ENCODE peak calls at places on chromosomes 5 and 9, in nine cellular contexts. P is globus pallidus, Q is fibroblast of villous mesenchyme, U is tibial nerve, Y is frontal cortex, K is Right ventricle myocardium superior, C is lower leg skin, H is lung, O is cardiac fibroblast. B is an unnamed sample.

GRCh38 chr9:38144421-38144820 is 75.4 kb upstream of the SHB start:
- DNase-seq in P (no peak), Q (peak), U (no peak), Y (no peak), K (no peak), C (no peak), H (no peak), O (peak), B (peak)

GRCh38 chr5:179817071-179817840 is 3.4 kb upstream of the SQSTM1 start:
- DNase-seq in P (no peak), Q (no peak), U (no peak), Y (peak), K (peak), C (no peak), H (no peak), O (no peak), B (no peak)

GRCh38 chr9:95081998-95082397 is 235.5 kb downstream of the FANCC start:
- DNase-seq in P (no peak), Q (no peak), U (no peak), Y (no peak), K (no peak), C (no peak), H (no peak), O (no peak), B (no peak)

GRCh38 chr5:178499352-178499751 is 90.8 kb downstream of the COL23A1 start:
- DNase-seq in P (no peak), Q (no peak), U (no peak), Y (no peak), K (no peak), C (no peak), H (no peak), O (no peak), B (no peak)

GRCh38 chr5:150488519-150489357 is 19.2 kb upstream of the NDST1 start:
- DNase-seq in P (peak), Q (peak), U (peak), Y (peak), K (peak), C (no peak), H (peak), O (peak), B (peak)

GRCh38 chr5:124263680-124264491 is 482.6 kb downstream of the ZNF608 start:
- DNase-seq in P (peak), Q (no peak), U (no peak), Y (no peak), K (no peak), C (no peak), H (no peak), O (no peak), B (peak)

GRCh38 chr9:37998881-37999311 is 70.1 kb downstream of the SHB start:
- DNase-seq in P (no peak), Q (peak), U (no peak), Y (no peak), K (peak), C (no peak), H (no peak), O (peak), B (no peak)

GRCh38 chr9:131358438-131359029 is 35.4 kb upstream of the PRRC2B start:
- DNase-seq in P (no peak), Q (no peak), U (no peak), Y (no peak), K (peak), C (no peak), H (no peak), O (no peak), B (no peak)

GRCh38 chr9:18002718-18003438 is 424.0 kb downstream of the SH3GL2 start:
- DNase-seq in P (no peak), Q (no peak), U (no peak), Y (no peak), K (no peak), C (no peak), H (no peak), O (no peak), B (no peak)

B was measured in astrocyte of the hippocampus.